ENCODE peak calls at places on chromosomes 7 and 10, in six cellular contexts. R, Q, X, L, H and I are unnamed samples.

GRCh38 chr7:84248843-84249242 is 54.3 kb upstream of the SEMA3A start:
- DNase-seq in H (no peak), R (no peak), Q (no peak), X (no peak), L (no peak), I (no peak)

GRCh38 chr7:727104-727805 is at the start of gene PRKAR1B:
- DNase-seq in R (no peak), L (no peak), Q (no peak), X (peak), H (no peak), I (no peak)

GRCh38 chr10:116278832-116279231 is 5.8 kb upstream of the GFRA1 start:
- DNase-seq in Q (no peak), R (no peak), X (no peak), H (peak), L (no peak), I (no peak)

GRCh38 chr7:28358423-28358868 is 53.9 kb upstream of the CREB5 start:
- DNase-seq in R (peak), X (no peak), Q (no peak), H (peak), L (peak), I (no peak)

GRCh38 chr10:133530506-133530905 is 3.3 kb downstream of the CYP2E1 start:
- DNase-seq in R (no peak), X (no peak), L (no peak), H (no peak), Q (no peak), I (no peak)

GRCh38 chr10:106083572-106083971 is 1080.9 kb downstream of the SORCS1 start:
- DNase-seq in H (no peak), L (no peak), X (no peak), R (no peak), Q (no peak), I (no peak)

GRCh38 chr7:151863386-151864079 is 13.4 kb downstream of the PRKAG2 start:
- DNase-seq in X (no peak), Q (peak), L (no peak), R (no peak), H (no peak), I (no peak)

GRCh38 chr7:1027285-1028043 is 16.9 kb upstream of the GPR146 start:
- DNase-seq in Q (no peak), R (no peak), X (no peak), L (no peak), H (no peak), I (no peak)

GRCh38 chr10:128843972-128844371 is 623.1 kb upstream of the MGMT start:
- DNase-seq in Q (no peak), X (no peak), R (peak), H (no peak), L (no peak), I (peak)

GRCh38 chr7:154783281-154783909 is 219.5 kb downstream of the PAXIP1 start:
- DNase-seq in L (no peak), H (no peak), Q (no peak), X (no peak), R (no peak), I (no peak)

GRCh38 chr10:5317547-5318107 is 47.1 kb upstream of the UCN3 start:
- DNase-seq in X (peak), R (no peak), L (no peak), Q (no peak), H (peak), I (no peak)

GRCh38 chr7:71739520-71740195 is 607.7 kb downstream of the GALNT17 start:
- DNase-seq in R (no peak), H (no peak), Q (no peak), L (no peak), X (no peak), I (no peak)

GRCh38 chr7:1743481-1744230 is 73.6 kb downstream of the ELFN1 start:
- DNase-seq in Q (peak), R (no peak), X (no peak), H (no peak), L (no peak), I (no peak)

GRCh38 chr10:87661861-87662785 is 2.4 kb downstream of the PAPSS2 start:
- DNase-seq in Q (no peak), L (no peak), X (no peak), H (no peak), R (no peak), I (no peak)

GRCh38 chr7:142153400-142153799 is 41.9 kb downstream of the MGAM2 start:
- DNase-seq in H (no peak), L (peak), R (no peak), Q (no peak), X (no peak), I (no peak)

GRCh38 chr7:38105874-38106483 is 72.1 kb upstream of the STARD3NL start:
- DNase-seq in L (peak), H (peak), Q (peak), X (peak), R (peak), I (peak)

GRCh38 chr10:31343009-31343408 is 24.0 kb downstream of the ZEB1 start:
- DNase-seq in X (no peak), L (no peak), Q (no peak), R (no peak), H (no peak), I (no peak)

GRCh38 chr10:22723343-22723779 is 9.0 kb upstream of the PIP4K2A start:
- DNase-seq in X (no peak), Q (no peak), H (no peak), L (no peak), R (no peak), I (no peak)

GRCh38 chr7:149856-150636 is 42.3 kb upstream of the FAM20C start:
- DNase-seq in X (peak), H (no peak), R (no peak), L (peak), Q (peak), I (no peak)

GRCh38 chr10:113616244-113617074 is 47.4 kb downstream of the NRAP start:
- DNase-seq in L (no peak), Q (no peak), R (peak), X (no peak), H (peak), I (no peak)

GRCh38 chr10:28769147-28769604 is 91.9 kb downstream of the BAMBI start:
- DNase-seq in X (no peak), Q (no peak), H (no peak), R (no peak), L (no peak), I (no peak)

GRCh38 chr7:75642810-75643486 is 95.8 kb downstream of the HIP1 start:
- DNase-seq in Q (no peak), L (no peak), H (no peak), X (peak), R (peak), I (peak)

GRCh38 chr10:121683803-121684202 is 85.6 kb upstream of the FGFR2 start:
- DNase-seq in L (no peak), H (no peak), Q (no peak), R (no peak), X (no peak), I (no peak)

GRCh38 chr10:114520453-114520852 is 116.2 kb upstream of the AFAP1L2 start:
- DNase-seq in R (peak), L (peak), X (no peak), Q (no peak), H (peak), I (no peak)

GRCh38 chr7:115477193-115477651 is 553.3 kb downstream of the TFEC start:
- DNase-seq in X (no peak), H (no peak), Q (peak), R (no peak), L (no peak), I (no peak)

GRCh38 chr7:41567350-41568114 is 135.4 kb downstream of the INHBA start:
- DNase-seq in X (no peak), H (no peak), Q (no peak), L (no peak), R (no peak), I (no peak)

GRCh38 chr7:112036071-112036470 is 170.1 kb downstream of the DOCK4 start:
- DNase-seq in Q (no peak), X (no peak), R (no peak), H (no peak), L (no peak), I (no peak)

GRCh38 chr10:11713186-11713743 is 28.9 kb upstream of the ECHDC3 start:
- DNase-seq in X (no peak), H (no peak), Q (no peak), R (no peak), L (no peak), I (no peak)

GRCh38 chr7:27162930-27163775 is 2.2 kb downstream of the HOXA9 start:
- DNase-seq in R (no peak), H (peak), Q (no peak), L (no peak), X (no peak), I (no peak)

GRCh38 chr7:132134814-132135445 is 441.3 kb downstream of the PLXNA4 start:
- DNase-seq in R (no peak), H (no peak), L (no peak), Q (no peak), X (no peak), I (no peak)

GRCh38 chr7:68544851-68545250 is 1053.4 kb upstream of the AUTS2 start:
- DNase-seq in R (no peak), X (no peak), H (no peak), Q (no peak), L (no peak), I (no peak)

GRCh38 chr10:104085801-104086400 is at the start of gene COL17A1:
- DNase-seq in Q (no peak), H (no peak), X (no peak), R (no peak), L (no peak), I (no peak)

GRCh38 chr7:77822269-77822668 is 23.7 kb downstream of the PHTF2 start:
- DNase-seq in L (no peak), R (no peak), H (no peak), Q (no peak), X (no peak), I (no peak)